ENCODE peak calls at places on chromosomes 1 and 21, in four cellular contexts. L is transverse colon, T is ovary, H is heart left ventricle. Q is an unnamed sample.

GRCh38 chr1:18632711-18633427 is 2.2 kb downstream of the PAX7 start:
- DNase-seq in H (no peak), L (no peak), T (no peak), Q (no peak)

GRCh38 chr1:234691567-234691966 is 81.6 kb upstream of the IRF2BP2 start:
- DNase-seq in H (no peak), L (no peak), T (no peak), Q (no peak)

GRCh38 chr1:234730110-234730509 is 120.1 kb upstream of the IRF2BP2 start:
- DNase-seq in L (no peak), T (no peak), H (no peak), Q (no peak)

GRCh38 chr1:199639453-199639852 is 388.1 kb upstream of the NR5A2 start:
- DNase-seq in T (no peak), L (no peak), H (no peak), Q (no peak)

GRCh38 chr1:8423702-8424538 is 106.0 kb downstream of the SLC45A1 start:
- DNase-seq in L (peak; percentile 63), T (peak; percentile 50), H (peak; percentile 73), Q (peak; percentile 59)

GRCh38 chr1:149884433-149885363 is 14.7 kb upstream of the BOLA1 start:
- DNase-seq in L (no peak), H (no peak), T (no peak), Q (peak; percentile 12)

GRCh38 chr1:146036990-146037646 is 15.6 kb upstream of the HJV start:
- DNase-seq in T (peak; percentile 91), L (peak; percentile 84), H (peak; percentile 73), Q (peak; percentile 52)

GRCh38 chr1:23384312-23385058 is 14.8 kb upstream of the ZNF436 start:
- DNase-seq in H (no peak), L (peak; percentile 41), T (no peak), Q (no peak)

GRCh38 chr1:61434276-61434675 is 290.7 kb downstream of the TM2D1 start:
- DNase-seq in H (no peak), T (no peak), L (no peak), Q (no peak)

GRCh38 chr1:77040817-77041216 is 173.5 kb downstream of the ST6GALNAC5 start:
- DNase-seq in L (no peak), T (no peak), H (no peak), Q (no peak)

GRCh38 chr1:87826639-87827345 is 498.1 kb downstream of the LMO4 start:
- DNase-seq in T (peak; percentile 38), L (peak; percentile 34), H (peak; percentile 59), Q (peak; percentile 37)

DNA sequence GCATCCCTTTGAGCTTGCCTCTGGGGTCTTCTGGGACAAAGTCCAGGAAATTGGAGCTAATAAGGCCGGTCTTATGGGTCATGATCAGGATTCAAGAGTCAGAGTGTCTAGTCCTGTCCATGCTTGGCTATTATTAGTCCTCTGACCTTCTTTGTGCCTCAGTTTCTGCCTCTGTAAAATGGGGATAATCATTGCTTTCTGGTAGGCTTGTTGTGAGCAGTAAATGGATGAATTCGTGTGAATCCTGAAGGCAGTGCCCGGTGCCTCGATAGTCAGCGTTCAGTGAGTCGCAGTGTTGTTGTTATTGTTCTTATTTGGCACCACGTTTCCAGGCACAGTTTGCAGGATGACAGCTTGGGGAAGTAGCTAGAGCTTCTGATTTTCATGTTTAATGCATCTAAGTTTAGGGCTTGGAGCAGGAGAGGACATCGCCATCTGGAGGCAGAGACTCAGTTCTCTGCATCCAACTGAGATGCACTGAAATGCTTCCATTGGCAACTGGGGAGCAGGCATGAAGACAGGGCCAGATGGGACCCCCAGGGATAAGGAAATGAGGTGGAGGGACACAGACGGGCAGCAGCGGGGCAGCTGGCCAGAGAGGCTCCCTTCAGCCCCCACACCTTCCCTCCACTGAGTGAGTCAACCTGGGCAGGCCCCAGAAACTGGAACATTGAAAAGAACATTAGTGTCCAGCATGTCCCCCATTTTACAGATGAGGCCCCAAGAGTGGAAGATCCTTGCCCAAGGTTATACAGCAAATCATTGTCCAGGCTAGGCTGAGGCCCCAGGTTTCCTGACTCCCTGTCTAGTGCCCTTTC is 160.3 kb downstream of the PTPRU start:
- DNase-seq in L (no peak), H (no peak), T (no peak), Q (no peak)
- H3K27me3 ChIP-seq in L (peaks cover 17% of the 10 kb centered on the region), H (no peaks in the 10 kb centered on the region), T (no peaks in the 10 kb centered on the region), Q (no peaks in the 10 kb centered on the region)

GRCh38 chr1:183870351-183871077 is 65.6 kb downstream of the RGL1 start:
- DNase-seq in L (peak; percentile 41), T (peak; percentile 90), H (peak; percentile 78), Q (peak; percentile 28)

GRCh38 chr1:183871568-183871967 is 66.6 kb downstream of the RGL1 start:
- DNase-seq in H (no peak), L (no peak), T (no peak), Q (no peak)

GRCh38 chr1:183873642-183874041 is 68.7 kb downstream of the RGL1 start:
- DNase-seq in H (no peak), T (no peak), L (no peak), Q (no peak)

GRCh38 chr1:183871142-183871541 is 66.2 kb downstream of the RGL1 start:
- DNase-seq in H (no peak), L (no peak), T (no peak), Q (no peak)

DNA sequence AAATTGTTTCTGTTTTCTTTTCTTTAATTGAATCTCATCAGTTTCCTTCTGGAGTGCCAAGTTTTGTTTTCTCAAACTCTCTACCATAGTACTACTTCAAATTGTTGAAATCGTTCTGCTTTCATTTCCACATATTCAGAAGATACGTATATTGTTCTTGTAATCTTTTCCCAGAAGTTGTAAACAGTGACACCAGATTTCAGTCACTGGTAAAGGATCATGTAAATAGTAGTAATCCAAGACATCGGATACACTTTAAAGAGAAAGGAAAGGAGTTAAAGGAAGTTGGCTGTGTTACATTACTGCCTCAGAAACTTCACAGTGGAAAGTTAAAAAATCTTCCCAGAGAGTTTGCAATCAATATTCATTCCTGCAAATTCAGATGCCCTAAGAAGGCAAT is 67.5 kb downstream of the RGL1 start:
- DNase-seq in L (no peak), T (no peak), H (no peak), Q (no peak)
- H3K4me3 ChIP-seq in L (no peak overlapping the region), T (no peak overlapping the region), H (peak overlapping the region; percentile 2), Q (no peak overlapping the region)

GRCh38 chr21:41449613-41450012 is 23.6 kb downstream of the MX1 start:
- DNase-seq in L (no peak), T (no peak), H (no peak), Q (no peak)
- TF ChIP-seq POLR2A in L (no peak), T (no peak), H (no peak), Q (no peak)

GRCh38 chr1:30877205-30877912 is 31.2 kb downstream of the SDC3 start:
- DNase-seq in T (peak; percentile 70), H (peak; percentile 80), L (peak; percentile 69), Q (peak; percentile 32)
- H3K27me3 ChIP-seq in T (no peaks in the 10 kb centered on the region), H (no peaks in the 10 kb centered on the region), L (no peaks in the 10 kb centered on the region), Q (no peaks in the 10 kb centered on the region)

GRCh38 chr21:35023396-35024070 is 25.6 kb downstream of the RUNX1 start:
- DNase-seq in L (no peak), T (no peak), H (no peak), Q (no peak)
- H3K4me3 ChIP-seq in L (no peak overlapping the region), T (no peak overlapping the region), H (no peak overlapping the region), Q (no peak overlapping the region)

DNA sequence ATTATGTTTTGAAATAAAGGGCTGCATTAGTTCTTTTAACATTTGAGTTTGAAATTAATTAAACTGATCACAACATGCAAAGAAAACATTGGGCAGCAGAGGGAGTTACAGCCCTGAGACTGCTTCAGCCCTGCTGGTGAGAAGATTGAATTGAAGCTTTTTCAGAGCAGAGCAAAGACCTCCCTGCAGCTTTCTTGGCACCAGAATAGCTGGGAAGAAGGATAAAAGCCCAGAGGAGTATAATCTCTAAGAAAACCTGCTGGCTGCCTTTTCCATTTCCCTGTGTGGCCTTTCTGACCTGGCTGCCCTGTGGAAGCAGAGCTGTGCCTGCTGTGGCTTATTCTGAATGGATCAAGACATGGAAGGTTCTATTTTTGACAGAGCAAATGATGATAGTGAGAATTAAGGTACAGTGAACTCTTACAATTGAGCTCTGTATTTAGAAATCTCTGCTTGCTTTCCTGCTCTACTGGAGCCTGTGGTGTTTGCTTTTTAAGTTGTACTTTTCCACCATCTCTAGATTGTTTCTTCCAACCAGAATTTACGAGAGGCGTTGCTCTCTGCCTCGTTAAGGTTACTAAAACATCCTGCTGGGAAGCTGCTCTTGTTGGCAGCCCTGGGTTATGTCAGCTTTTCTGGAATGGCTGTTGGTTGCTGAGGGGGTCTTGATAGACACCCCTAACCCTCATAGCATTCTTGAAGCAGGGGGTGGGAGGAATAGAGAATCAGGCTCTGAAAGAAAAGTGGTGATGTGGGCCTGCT is 9.9 kb downstream of the SNRPE start:
- DNase-seq in L (peak; percentile 13), T (no peak), H (no peak), Q (no peak)
- TF ChIP-seq POLR2A in L (no peak), T (no peak), H (no peak), Q (no peak)

GRCh38 chr1:39776400-39776713 is 5.2 kb upstream of the OXCT2 start:
- DNase-seq in T (no peak), H (no peak), L (peak; percentile 57), Q (no peak)
- H3K27me3 ChIP-seq in T (no peaks in the 10 kb centered on the region), H (no peaks in the 10 kb centered on the region), L (peaks cover 1% of the 10 kb centered on the region), Q (peaks cover under 1% of the 10 kb centered on the region)

Q was measured in gastrocnemius medialis.